ENCODE peak calls at places on chromosomes 5 and 9, in five cellular contexts. V is naive thymus-derived CD4-positive, alpha-beta T cell; K is HepG2; I is PC-3; G is psoas muscle. D is an unnamed sample.

GRCh38 chr9:7340451-7340850 is 459.1 kb downstream of the DMAC1 start:
- ATAC-seq in G (no peak), K (no peak), I (no peak), V (no peak), D (no peak)

GRCh38 chr5:108251350-108251749 is 130.5 kb downstream of the FBXL17 start:
- ATAC-seq in I (no peak), G (no peak), K (no peak), V (no peak), D (no peak)

GRCh38 chr9:136616948-136617695 is 45.6 kb upstream of the EGFL7 start:
- ATAC-seq in K (no peak), G (no peak), I (no peak), V (no peak), D (no peak)

GRCh38 chr9:7844283-7844682 is 44.7 kb upstream of the DMAC1 start:
- ATAC-seq in G (no peak), V (peak; percentile 73), K (peak; percentile 94), I (no peak), D (no peak)

GRCh38 chr9:70566743-70567142 is 152.3 kb upstream of the KLF9 start:
- ATAC-seq in K (no peak), V (no peak), G (no peak), I (no peak), D (no peak)

GRCh38 chr9:120985759-120986353 is 59.3 kb upstream of the TRAF1 start:
- ATAC-seq in G (peak; percentile 64), I (peak; percentile 87), V (no peak), K (peak; percentile 77), D (peak; percentile 46)

GRCh38 chr5:113102121-113102531 is 125.5 kb downstream of the DCP2 start:
- ATAC-seq in G (peak; percentile 68), K (no peak), I (no peak), V (no peak), D (no peak)

GRCh38 chr5:157289164-157289819 is 23.4 kb downstream of the CYFIP2 start:
- ATAC-seq in G (no peak), V (no peak), K (no peak), I (no peak), D (no peak)

GRCh38 chr5:172364773-172365172 is 81.2 kb upstream of the UBTD2 start:
- ATAC-seq in I (no peak), G (no peak), K (no peak), V (no peak), D (peak; percentile 5)

GRCh38 chr5:157370967-157371366 is 89.0 kb upstream of the NIPAL4 start:
- ATAC-seq in K (no peak), V (no peak), I (no peak), G (no peak), D (peak; percentile 56)

GRCh38 chr5:35369965-35370790 is 139.9 kb upstream of the PRLR start:
- ATAC-seq in I (no peak), G (no peak), V (no peak), K (no peak), D (no peak)

GRCh38 chr5:5504325-5504724 is 81.8 kb downstream of the ICE1 start:
- ATAC-seq in K (no peak), V (no peak), I (no peak), G (no peak), D (no peak)

GRCh38 chr5:107665036-107665435 is 5.7 kb downstream of the EFNA5 start:
- ATAC-seq in G (no peak), V (no peak), I (no peak), K (no peak), D (no peak)

GRCh38 chr9:29609282-29609681 is 2036.0 kb upstream of the C9orf72 start:
- ATAC-seq in V (no peak), G (no peak), K (no peak), I (no peak), D (no peak)

GRCh38 chr5:107832746-107833145 is 162.0 kb upstream of the EFNA5 start:
- ATAC-seq in G (no peak), V (no peak), K (no peak), I (no peak), D (no peak)

GRCh38 chr5:95042040-95042439 is 242.9 kb downstream of the MCTP1 start:
- ATAC-seq in V (no peak), K (no peak), G (no peak), I (peak; percentile 68), D (no peak)

GRCh38 chr5:135651156-135651555 is 72.4 kb upstream of the CXCL14 start:
- ATAC-seq in V (no peak), G (no peak), K (no peak), I (no peak), D (no peak)

GRCh38 chr5:122403965-122404364 is 91.9 kb downstream of the SNCAIP start:
- ATAC-seq in V (no peak), G (no peak), K (no peak), I (no peak), D (no peak)

GRCh38 chr5:56050566-56051292 is 56.0 kb upstream of the IL6ST start:
- ATAC-seq in K (no peak), V (peak; percentile 71), G (no peak), I (no peak), D (no peak)

GRCh38 chr9:97535771-97536170 is 34.3 kb downstream of the TMOD1 start:
- ATAC-seq in I (no peak), G (peak; percentile 53), V (no peak), K (no peak), D (peak; percentile 46)

GRCh38 chr9:113886003-113886324 is 9.9 kb downstream of the ZNF618 start:
- ATAC-seq in K (no peak), V (no peak), I (no peak), G (peak; percentile 68), D (no peak)

GRCh38 chr5:139681112-139681458 is 32.9 kb downstream of the CXXC5 start:
- ATAC-seq in K (no peak), G (no peak), V (no peak), I (no peak), D (no peak)

DNA sequence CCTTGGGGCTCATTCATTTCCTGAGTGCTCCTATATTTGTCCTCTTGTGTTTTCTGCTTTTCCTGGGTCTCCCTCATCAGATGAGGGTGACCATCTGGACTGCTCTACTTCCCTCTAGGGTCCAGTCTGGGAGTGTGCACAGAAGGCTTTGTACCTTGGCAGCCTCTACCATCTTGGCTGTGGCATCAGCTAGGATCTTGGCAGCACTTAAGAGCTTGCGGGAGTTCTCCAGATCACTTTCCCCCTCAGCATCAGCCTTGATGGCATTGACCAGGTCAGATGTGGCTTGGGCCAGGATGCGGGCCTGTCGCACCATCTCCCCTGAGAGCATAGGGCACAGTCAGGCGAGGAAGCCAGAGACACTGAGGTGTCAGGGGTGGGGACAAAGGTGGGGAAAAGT is 15.8 kb downstream of the TLN1 start:
- ATAC-seq in K (peak; percentile 29), G (peak; percentile 82), I (no peak), V (no peak), D (peak; percentile 84)
- H3K27ac ChIP-seq in K (no peak overlapping the region), G (no peak overlapping the region), I (no peak overlapping the region), V (no peak overlapping the region), D (peak overlapping the region; percentile 98)

GRCh38 chr5:125634242-125634835 is 788.9 kb upstream of the GRAMD2B start:
- ATAC-seq in V (no peak), I (no peak), G (no peak), K (no peak), D (no peak)

DNA sequence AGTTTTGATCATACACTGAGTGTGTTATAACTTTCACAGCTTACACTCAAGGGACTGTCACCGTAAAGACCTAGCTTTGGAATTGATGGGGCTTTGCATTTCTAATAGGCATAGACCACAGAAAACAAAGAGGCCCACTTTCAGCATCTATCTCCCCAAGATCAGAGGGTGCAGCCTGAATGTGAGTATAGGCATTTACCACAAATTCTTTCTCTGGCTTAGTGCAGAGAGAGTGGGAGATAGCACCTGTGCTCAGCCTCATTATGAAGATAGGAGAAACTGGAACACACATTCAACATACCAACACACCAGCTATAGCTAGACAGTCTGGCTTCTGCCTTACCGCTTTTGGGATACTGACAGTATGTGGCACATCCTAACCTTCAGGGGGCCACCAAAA is 783.4 kb upstream of the GRAMD2B start:
- ATAC-seq in V (no peak), G (no peak), K (no peak), I (no peak), D (no peak)
- H3K27ac ChIP-seq in V (no peak overlapping the region), G (no peak overlapping the region), K (no peak overlapping the region), I (no peak overlapping the region), D (no peak overlapping the region)

GRCh38 chr5:98753507-98753906 is 20.0 kb upstream of the RGMB start:
- ATAC-seq in I (no peak), G (no peak), V (no peak), K (no peak), D (no peak)

GRCh38 chr5:98757978-98758377 is 15.5 kb upstream of the RGMB start:
- ATAC-seq in I (no peak), V (no peak), K (no peak), G (no peak), D (no peak)

GRCh38 chr5:98750693-98751092 is 22.8 kb upstream of the RGMB start:
- ATAC-seq in I (peak; percentile 16), V (no peak), G (no peak), K (peak; percentile 89), D (no peak)

DNA sequence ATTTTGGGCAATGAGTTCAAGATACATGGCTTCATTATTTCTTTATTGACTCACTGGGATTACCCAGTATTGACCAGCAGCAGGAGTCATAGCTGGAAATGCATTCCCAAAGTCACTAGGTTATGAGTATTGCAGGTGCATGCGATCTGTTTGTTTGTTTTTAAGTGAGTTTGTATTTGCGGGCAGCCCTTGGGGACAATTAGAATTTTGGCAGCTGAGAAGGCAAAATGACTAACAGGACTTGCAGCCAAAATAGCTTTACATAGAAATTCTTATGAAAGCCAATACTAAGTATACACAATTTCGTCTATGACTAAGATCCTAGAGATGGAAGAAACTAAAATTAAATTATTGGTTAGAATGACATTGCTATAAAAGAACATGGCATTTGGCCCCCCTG is 18.1 kb upstream of the RGMB start:
- ATAC-seq in K (no peak), I (peak; percentile 100), G (no peak), V (no peak), D (no peak)
- H3K27ac ChIP-seq in K (no peak overlapping the region), I (peak overlapping the region; percentile 85), G (no peak overlapping the region), V (no peak overlapping the region), D (no peak overlapping the region)

GRCh38 chr9:131101207-131101964 is 5.1 kb downstream of the AIF1L start:
- ATAC-seq in K (no peak), I (no peak), V (no peak), G (no peak), D (no peak)
- H3K27ac ChIP-seq in K (no peak overlapping the region), I (no peak overlapping the region), V (no peak overlapping the region), G (no peak overlapping the region), D (no peak overlapping the region)

GRCh38 chr5:84438456-84438855 is 53.8 kb upstream of the EDIL3 start:
- ATAC-seq in G (no peak), K (no peak), V (no peak), I (no peak), D (no peak)

GRCh38 chr5:84433461-84433860 is 48.8 kb upstream of the EDIL3 start:
- ATAC-seq in I (no peak), V (no peak), G (no peak), K (no peak), D (no peak)

GRCh38 chr5:84436866-84437265 is 52.2 kb upstream of the EDIL3 start:
- ATAC-seq in K (no peak), I (peak; percentile 49), V (no peak), G (no peak), D (no peak)

GRCh38 chr5:84437673-84438315 is 53.1 kb upstream of the EDIL3 start:
- ATAC-seq in V (no peak), I (peak; percentile 93), G (no peak), K (no peak), D (no peak)
- H3K27ac ChIP-seq in V (no peak overlapping the region), I (peak overlapping the region; percentile 84), G (no peak overlapping the region), K (no peak overlapping the region), D (no peak overlapping the region)